ENCODE peak calls at places on chromosomes 2 and 18, in seven cellular contexts. F is SK-N-SH treated with all-trans-retinoic acid at 6 μM for 48 hours; Q is gastroesophageal sphincter; X is activated naive CD4-positive, alpha-beta T cell treated with anti-CD3 and anti-CD28 coated beads, Interleukin-2, amount 50 U/mL, for 72 hours; B is lower lobe of right lung; U is aorta; D is left lung. I is an unnamed sample.

GRCh38 chr2:75788154-75788553 is 77.4 kb upstream of the GCFC2 start:
- ATAC-seq in F (no peak), Q (no peak), X (no peak), B (peak), U (no peak), D (peak), I (no peak)

GRCh38 chr18:34224423-34225217 is at the start of gene NOL4:
- ATAC-seq in F (peak), Q (no peak), X (no peak), B (peak), U (peak), D (peak), I (no peak)

GRCh38 chr2:160513120-160513519 is 19.5 kb upstream of the RBMS1 start:
- ATAC-seq in F (peak), Q (no peak), X (no peak), B (no peak), U (no peak), D (no peak), I (no peak)

GRCh38 chr2:86274265-86274917 is 63.0 kb downstream of the REEP1 start:
- ATAC-seq in F (peak), Q (no peak), X (peak), B (no peak), U (no peak), D (peak), I (peak)

GRCh38 chr18:9743200-9744016 is 35.3 kb downstream of the RAB31 start:
- ATAC-seq in F (peak), Q (no peak), X (peak), B (peak), U (peak), D (peak), I (peak)

GRCh38 chr18:12307251-12307736 is 747 bp upstream of the TUBB6 start:
- ATAC-seq in F (peak), Q (peak), X (peak), B (peak), U (peak), D (peak), I (no peak)

GRCh38 chr18:34738173-34738894 is 28.2 kb downstream of the DTNA start:
- ATAC-seq in F (peak), Q (no peak), X (no peak), B (peak), U (no peak), D (peak), I (no peak)

GRCh38 chr2:16350211-16350610 is 315.4 kb downstream of the CYRIA start:
- ATAC-seq in F (no peak), Q (no peak), X (no peak), B (no peak), U (no peak), D (no peak), I (no peak)

GRCh38 chr2:200862532-200863000 is 1.9 kb downstream of the CLK1 start:
- ATAC-seq in F (peak), Q (no peak), X (peak), B (no peak), U (no peak), D (no peak), I (peak)

I was measured in activated T-helper 17 cell treated with anti-CD3 and anti-CD28 coated beads, Interleukin-2, amount 50 U/mL, for 72 hours.